ENCODE peak calls at places on chromosome 14, in four cellular contexts. X is pancreas, H is fibroblast of pulmonary artery, L is uterus. Q is an unnamed sample.

GRCh38 chr14:91177073-91177796 is 63.4 kb downstream of the DGLUCY start:
- DNase-seq in L (peak; percentile 48), X (no peak), H (peak; percentile 81), Q (peak; percentile 42)

GRCh38 chr14:30551460-30551859 is 7.5 kb upstream of the G2E3 start:
- DNase-seq in X (no peak), H (no peak), L (no peak), Q (no peak)

GRCh38 chr14:73879027-73879426 is 7.6 kb upstream of the ZNF410 start:
- DNase-seq in L (no peak), X (no peak), H (no peak), Q (no peak)

GRCh38 chr14:104795781-104796681 is 483 bp upstream of the AKT1 start:
- DNase-seq in X (no peak), L (no peak), H (peak; percentile 27), Q (peak; percentile 95)

GRCh38 chr14:30234966-30235365 is 307.3 kb upstream of the PRKD1 start:
- DNase-seq in X (no peak), H (no peak), L (no peak), Q (no peak)

GRCh38 chr14:99786423-99787051 is 6.7 kb upstream of the EML1 start:
- DNase-seq in H (no peak), X (no peak), L (peak; percentile 8), Q (no peak)

GRCh38 chr14:56339855-56340701 is 221.9 kb downstream of the PELI2 start:
- DNase-seq in X (no peak), L (peak; percentile 69), H (peak; percentile 98), Q (no peak)

GRCh38 chr14:64507376-64508156 is 3.0 kb downstream of the ZBTB1 start:
- DNase-seq in H (no peak), L (no peak), X (no peak), Q (no peak)

GRCh38 chr14:51310453-51311074 is 70.5 kb downstream of the TMX1 start:
- DNase-seq in X (no peak), H (peak; percentile 57), L (peak; percentile 72), Q (no peak)

GRCh38 chr14:61523751-61524150 is 171.6 kb upstream of the HIF1A start:
- DNase-seq in L (no peak), X (no peak), H (no peak), Q (no peak)

GRCh38 chr14:71266994-71267636 is 359.9 kb downstream of the PCNX1 start:
- DNase-seq in H (peak; percentile 31), L (no peak), X (no peak), Q (no peak)

GRCh38 chr14:49863483-49864262 is 11.1 kb upstream of the NEMF start:
- DNase-seq in X (no peak), H (peak; percentile 18), L (peak; percentile 41), Q (no peak)

GRCh38 chr14:25237845-25238244 is 187.9 kb upstream of the STXBP6 start:
- DNase-seq in H (peak; percentile 3), L (no peak), X (no peak), Q (no peak)

GRCh38 chr14:45112886-45113772 is 21.2 kb downstream of the FKBP3 start:
- DNase-seq in X (no peak), H (peak; percentile 14), L (no peak), Q (no peak)

GRCh38 chr14:67856806-67857205 is 37.2 kb downstream of the RAD51B start:
- DNase-seq in H (no peak), L (no peak), X (no peak), Q (no peak)

GRCh38 chr14:76019676-76020075 is 34.1 kb downstream of the IFT43 start:
- DNase-seq in H (no peak), L (no peak), X (no peak), Q (no peak)
- TF ChIP-seq CTCF in H (no peak), L (no peak), X (no peak), Q (no peak)

GRCh38 chr14:106843951-106844483 is 1317.6 kb downstream of the TMEM121 start:
- DNase-seq in L (no peak), H (no peak), X (no peak), Q (no peak)

GRCh38 chr14:106845286-106846087 is 1319.1 kb downstream of the TMEM121 start:
- DNase-seq in L (no peak), H (no peak), X (peak; percentile 88), Q (no peak)

GRCh38 chr14:106843376-106843775 is 1317.0 kb downstream of the TMEM121 start:
- DNase-seq in X (no peak), H (no peak), L (no peak), Q (no peak)

GRCh38 chr14:106846218-106846617 is 1319.8 kb downstream of the TMEM121 start:
- DNase-seq in L (no peak), X (no peak), H (no peak), Q (no peak)

DNA sequence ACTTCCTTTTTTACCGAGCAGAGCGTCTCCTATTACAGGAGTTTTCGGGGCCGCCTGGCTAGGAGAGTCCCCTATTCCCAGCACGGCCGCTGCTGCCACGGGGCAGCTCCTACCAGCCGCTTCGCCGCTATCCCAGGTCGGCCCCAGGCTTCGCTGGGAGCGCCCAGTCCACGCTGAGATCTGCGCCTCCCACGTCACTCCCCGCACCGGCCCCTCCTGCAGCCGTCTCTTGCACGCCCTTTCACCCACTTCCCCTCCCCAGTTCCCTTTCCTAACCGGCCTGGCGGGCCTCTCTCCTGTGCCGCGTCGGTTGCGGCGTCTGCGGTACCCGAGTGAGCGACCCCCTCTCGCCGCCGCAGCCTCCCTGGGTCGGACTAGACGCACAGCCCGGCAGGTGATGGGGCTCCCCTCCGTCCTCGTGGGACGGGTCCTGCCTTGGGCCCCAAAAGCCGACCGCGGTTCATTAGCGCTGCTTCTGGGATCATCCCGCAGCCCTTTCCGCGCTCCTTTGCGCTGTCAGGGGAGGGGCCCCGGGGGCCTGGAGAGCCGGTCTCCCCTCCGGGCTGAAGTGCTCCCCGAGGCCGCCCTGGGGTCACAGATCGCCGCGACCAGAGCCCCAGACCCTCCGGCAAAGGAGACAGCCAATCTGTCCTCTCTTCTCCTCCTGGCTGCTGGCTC is 1318.4 kb downstream of the TMEM121 start:
- DNase-seq in H (no peak), L (peak; percentile 26), X (peak; percentile 84), Q (no peak)
- TF ChIP-seq CTCF in H (no peak), L (no peak), X (no peak), Q (no peak)

GRCh38 chr14:78425782-78426181 is 255.6 kb downstream of the NRXN3 start:
- DNase-seq in H (no peak), X (no peak), L (no peak), Q (no peak)

GRCh38 chr14:78424311-78424710 is 254.1 kb downstream of the NRXN3 start:
- DNase-seq in L (no peak), H (no peak), X (no peak), Q (no peak)

GRCh38 chr14:78425332-78425731 is 255.2 kb downstream of the NRXN3 start:
- DNase-seq in H (no peak), L (no peak), X (no peak), Q (no peak)
- TF ChIP-seq CTCF in H (no peak), L (no peak), X (no peak), Q (no peak)

DNA sequence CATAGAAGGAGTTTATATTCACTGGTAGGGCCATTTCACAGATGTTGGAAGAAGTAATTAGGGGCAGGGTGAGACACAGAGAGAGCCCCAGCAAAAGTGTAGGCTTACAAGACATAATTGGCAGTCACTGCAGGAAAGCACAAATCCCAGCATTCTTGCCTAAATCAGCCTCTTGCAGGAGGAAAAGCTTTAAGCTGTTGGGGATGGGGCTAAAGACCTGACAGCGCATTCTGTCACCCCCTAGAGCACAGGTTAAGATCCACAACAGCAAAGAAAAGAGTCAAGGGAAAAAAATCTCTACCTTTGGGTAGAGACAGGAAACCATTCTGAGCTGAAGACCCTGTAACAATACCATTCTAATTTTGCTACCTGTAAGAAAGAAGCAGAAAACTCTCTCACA is 409.0 kb downstream of the DAD1 start:
- DNase-seq in X (no peak), H (no peak), L (no peak), Q (no peak)
- TF ChIP-seq CTCF in X (no peak), H (no peak), L (no peak), Q (no peak)

GRCh38 chr14:102644523-102644922 is 52.1 kb downstream of the RCOR1 start:
- DNase-seq in X (no peak), H (no peak), L (no peak), Q (no peak)

GRCh38 chr14:102645746-102646440 is 53.4 kb downstream of the RCOR1 start:
- DNase-seq in H (peak; percentile 49), X (no peak), L (no peak), Q (no peak)

GRCh38 chr14:102652194-102652593 is 59.7 kb downstream of the RCOR1 start:
- DNase-seq in L (no peak), X (no peak), H (no peak), Q (no peak)

DNA sequence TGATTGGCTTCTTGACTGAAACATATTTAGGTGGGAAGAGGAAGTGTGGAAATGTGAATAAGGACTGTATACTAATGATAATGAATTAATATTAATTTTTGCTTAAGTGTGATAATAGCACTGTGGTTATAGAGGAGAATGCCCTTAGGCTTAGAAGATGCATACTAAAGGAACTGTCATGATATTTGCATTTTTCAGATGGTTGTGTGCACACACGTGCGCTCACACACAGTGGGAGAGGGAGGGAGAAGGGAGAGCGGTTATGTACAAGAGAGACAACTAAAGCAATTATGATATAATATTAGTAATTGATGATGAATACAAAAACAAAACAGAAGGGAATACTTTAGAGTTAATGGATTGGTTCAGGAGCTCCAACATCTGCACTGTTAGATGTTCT is 54.2 kb downstream of the RCOR1 start:
- DNase-seq in X (no peak), H (no peak), L (no peak), Q (no peak)
- TF ChIP-seq CTCF in X (no peak), H (no peak), L (no peak), Q (no peak)

DNA sequence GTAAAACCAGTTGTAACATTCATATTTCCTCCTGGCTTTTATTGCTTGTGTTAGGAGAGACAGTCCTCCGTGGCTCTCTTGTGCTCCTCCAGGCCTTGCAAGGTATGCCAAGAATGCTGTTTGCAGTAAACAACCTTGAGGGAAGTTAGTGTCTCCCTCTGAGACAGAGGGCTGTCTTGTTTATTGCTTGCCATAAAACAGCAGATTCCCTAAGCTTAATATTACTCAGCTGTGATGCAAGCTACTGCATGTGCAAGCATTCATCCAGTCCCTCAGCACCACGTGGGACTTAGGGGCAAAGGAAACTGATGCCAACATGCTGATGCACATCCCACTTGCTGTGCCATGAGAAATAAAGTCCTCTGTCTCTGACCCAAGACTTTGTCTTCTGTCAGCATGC is 6.6 kb downstream of the POMT2 start:
- DNase-seq in L (peak; percentile 56), X (no peak), H (peak; percentile 82), Q (no peak)
- TF ChIP-seq CTCF in L (no peak), X (no peak), H (no peak), Q (no peak)

GRCh38 chr14:22836301-22837058 is at the start of gene MMP14:
- DNase-seq in X (no peak), L (peak; percentile 89), H (peak; percentile 91), Q (no peak)
- TF ChIP-seq CTCF in X (no peak), L (peak; percentile 62), H (peak; percentile 52), Q (no peak)

GRCh38 chr14:26255213-26255612 is 342.6 kb downstream of the NOVA1 start:
- DNase-seq in H (peak; percentile 71), L (peak; percentile 25), X (no peak), Q (peak; percentile 7)
- TF ChIP-seq CTCF in H (peak; percentile 69), L (peak; percentile 56), X (no peak), Q (peak; percentile 29)